ENCODE peak calls at places on chromosomes 7 and 10, in eight cellular contexts. P is stomach, W is spleen, Y is suprapubic skin, F is GM23338, I is esophagus muscularis mucosa, V is HepG2, O is GM12891. H is an unnamed sample.

GRCh38 chr10:122487231-122487765 is 25.9 kb downstream of the HTRA1 start:
- DNase-seq in I (no peak), F (no peak), P (no peak), Y (no peak), W (peak; percentile 53), V (no peak), O (no peak), H (no peak)

GRCh38 chr10:3043512-3044368 is 23.6 kb upstream of the PFKP start:
- DNase-seq in Y (no peak), I (no peak), P (peak; percentile 69), V (peak; percentile 69), O (peak; percentile 58), W (no peak), F (peak; percentile 86), H (no peak)

GRCh38 chr10:124999433-125000365 is 57.8 kb downstream of the ZRANB1 start:
- DNase-seq in F (no peak), I (no peak), Y (peak; percentile 80), O (peak; percentile 7), P (peak; percentile 25), V (no peak), W (peak; percentile 60), H (no peak)

GRCh38 chr7:140639366-140640053 is 1.1 kb downstream of the DENND2A start:
- DNase-seq in F (peak; percentile 51), V (no peak), P (no peak), I (no peak), O (no peak), Y (no peak), W (peak; percentile 62), H (no peak)

GRCh38 chr10:80487791-80488538 is 33.9 kb downstream of the TSPAN14 start:
- DNase-seq in F (no peak), I (no peak), O (no peak), Y (no peak), W (peak; percentile 93), V (no peak), P (peak; percentile 39), H (no peak)

GRCh38 chr10:43250925-43251663 is 15.8 kb downstream of the RASGEF1A start:
- DNase-seq in P (peak; percentile 21), F (no peak), Y (peak; percentile 74), V (no peak), O (no peak), W (peak; percentile 58), I (no peak), H (no peak)

GRCh38 chr10:44183667-44184632 is 200.9 kb downstream of the CXCL12 start:
- DNase-seq in P (no peak), F (no peak), W (no peak), O (no peak), V (no peak), I (peak; percentile 60), Y (no peak), H (no peak)

GRCh38 chr7:148664319-148664718 is 34.4 kb upstream of the CUL1 start:
- DNase-seq in V (no peak), W (no peak), I (no peak), Y (no peak), O (no peak), P (no peak), F (no peak), H (no peak)

GRCh38 chr7:111159426-111159825 is 68.5 kb downstream of the LRRN3 start:
- DNase-seq in W (no peak), O (no peak), F (no peak), Y (no peak), P (no peak), I (no peak), V (no peak), H (no peak)

GRCh38 chr7:130732980-130733865 is 784 bp downstream of the KLF14 start:
- DNase-seq in I (no peak), F (peak; percentile 68), P (peak; percentile 33), W (peak; percentile 90), V (no peak), Y (no peak), O (no peak), H (no peak)

GRCh38 chr10:6269953-6270867 is 67.5 kb downstream of the PFKFB3 start:
- DNase-seq in V (no peak), P (peak; percentile 38), I (no peak), O (peak; percentile 36), W (peak; percentile 84), Y (no peak), F (no peak), H (no peak)

GRCh38 chr7:28539289-28539981 is 127.1 kb downstream of the CREB5 start:
- DNase-seq in P (no peak), O (peak; percentile 13), I (no peak), V (no peak), W (no peak), Y (no peak), F (no peak), H (no peak)

DNA sequence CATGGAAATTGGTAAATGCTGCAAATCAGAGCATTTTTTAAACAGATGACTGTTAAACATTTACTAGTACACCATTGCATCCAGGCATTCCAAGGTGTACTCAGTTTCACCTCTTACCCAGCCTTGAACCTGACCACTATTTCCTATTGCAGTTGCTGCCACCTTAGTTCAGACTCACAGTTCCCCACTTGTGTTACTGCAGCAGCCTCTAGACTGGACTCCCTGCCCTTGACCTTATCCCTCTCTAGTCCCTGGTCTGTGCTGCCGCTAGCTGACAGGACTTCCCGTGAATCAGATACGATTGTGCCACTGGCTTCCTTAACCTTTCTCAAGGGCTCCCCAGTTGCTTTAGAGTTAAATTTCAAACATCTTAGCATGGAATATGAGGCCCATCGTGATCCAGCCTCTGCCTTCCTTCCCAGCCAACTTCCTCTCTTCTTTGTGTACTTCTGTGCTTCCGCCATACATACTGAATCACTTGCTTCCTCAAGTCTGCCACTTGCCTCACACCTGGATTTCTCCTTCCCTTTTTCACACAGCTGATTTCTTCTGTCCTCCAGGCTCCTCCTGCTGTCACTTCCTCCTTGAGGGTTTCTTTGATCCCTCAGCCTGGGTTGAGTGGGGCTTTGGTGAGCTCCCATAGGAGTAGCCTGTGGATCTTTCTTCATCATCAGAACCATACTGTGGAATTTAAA is 118.7 kb upstream of the GJD4 start:
- DNase-seq in F (no peak), I (no peak), O (no peak), Y (no peak), V (no peak), W (no peak), P (no peak), H (no peak)
- TF ChIP-seq POLR2AphosphoS5 in F (no peak), I (peak; percentile 11), O (no peak), Y (no peak), V (no peak), W (peak; percentile 59), P (no peak), H (no peak)

DNA sequence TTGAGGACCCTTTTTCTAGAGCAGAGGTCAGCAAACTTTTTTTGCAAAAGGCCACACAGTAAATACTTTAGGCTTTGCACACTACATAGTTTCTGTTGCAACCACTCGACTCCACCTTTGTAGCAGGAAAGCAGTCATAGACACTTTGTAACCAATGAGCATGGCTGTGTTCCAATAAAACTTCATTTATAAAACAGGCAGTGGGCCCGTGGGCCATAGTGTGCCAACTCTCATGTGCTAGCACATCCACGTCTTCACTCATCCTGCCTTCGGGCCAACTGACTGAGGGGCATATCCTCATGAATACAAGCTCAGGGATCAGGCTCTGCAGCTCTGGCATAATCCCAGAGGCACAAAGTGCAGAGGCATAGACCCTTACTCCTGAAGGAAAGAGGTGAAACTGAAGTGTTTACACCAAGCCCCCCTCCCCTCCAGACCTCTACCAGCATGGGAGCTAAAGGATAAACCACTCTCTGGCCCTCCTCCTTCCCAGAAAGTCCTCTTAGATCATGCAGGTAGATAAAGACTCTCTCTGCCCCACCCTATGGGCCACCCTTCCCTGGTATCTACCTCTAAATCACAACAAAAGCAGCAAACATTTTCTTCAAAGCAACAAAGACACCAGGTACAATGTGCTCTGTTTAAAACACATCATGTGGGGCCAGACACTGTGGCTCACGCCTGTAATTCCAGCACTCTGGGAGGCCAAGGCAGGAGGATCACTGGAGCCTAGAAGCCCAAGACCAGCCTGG is 71.0 kb downstream of the DLG5 start:
- DNase-seq in O (no peak), F (no peak), V (no peak), P (no peak), I (no peak), W (peak; percentile 27), Y (no peak), H (no peak)
- TF ChIP-seq POLR2AphosphoS5 in O (no peak), F (no peak), V (no peak), P (no peak), I (no peak), W (no peak), Y (no peak), H (no peak)

DNA sequence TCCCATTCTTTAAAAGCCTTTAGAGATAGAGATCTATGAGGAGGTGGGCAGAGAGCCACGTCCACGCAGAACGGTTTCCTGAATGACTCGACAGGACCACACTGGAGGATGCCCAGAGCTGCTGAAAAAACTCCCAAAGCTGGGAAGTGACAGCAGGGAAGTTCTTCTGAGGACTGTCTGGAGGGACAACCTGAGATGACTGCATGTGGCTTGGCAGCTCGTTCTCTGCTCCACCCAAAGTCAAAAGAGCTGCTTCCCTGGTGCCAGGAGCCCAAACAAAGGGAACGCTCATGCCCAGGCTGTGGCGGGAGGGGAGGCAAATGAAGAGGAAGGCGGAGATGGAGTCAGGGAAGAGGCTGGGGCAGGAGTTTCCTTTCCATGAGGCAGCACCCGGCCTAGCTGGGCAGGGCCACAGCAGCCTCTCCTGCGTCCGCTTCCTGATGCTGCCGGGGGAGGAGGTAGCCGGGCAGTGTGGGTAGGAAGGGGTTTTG is 95.4 kb downstream of the CCDC3 start:
- DNase-seq in P (no peak), V (no peak), O (no peak), I (no peak), W (no peak), Y (no peak), F (no peak), H (no peak)
- TF ChIP-seq POLR2AphosphoS5 in P (no peak), V (no peak), O (no peak), I (peak; percentile 12), W (no peak), Y (no peak), F (no peak), H (peak; percentile 16)

GRCh38 chr7:37336259-37336658 is 112.4 kb downstream of the ELMO1 start:
- DNase-seq in Y (no peak), W (no peak), I (no peak), V (no peak), F (no peak), O (no peak), P (no peak), H (no peak)
- TF ChIP-seq POLR2AphosphoS5 in Y (no peak), W (peak; percentile 63), I (no peak), V (no peak), F (no peak), O (no peak), P (no peak), H (no peak)

DNA sequence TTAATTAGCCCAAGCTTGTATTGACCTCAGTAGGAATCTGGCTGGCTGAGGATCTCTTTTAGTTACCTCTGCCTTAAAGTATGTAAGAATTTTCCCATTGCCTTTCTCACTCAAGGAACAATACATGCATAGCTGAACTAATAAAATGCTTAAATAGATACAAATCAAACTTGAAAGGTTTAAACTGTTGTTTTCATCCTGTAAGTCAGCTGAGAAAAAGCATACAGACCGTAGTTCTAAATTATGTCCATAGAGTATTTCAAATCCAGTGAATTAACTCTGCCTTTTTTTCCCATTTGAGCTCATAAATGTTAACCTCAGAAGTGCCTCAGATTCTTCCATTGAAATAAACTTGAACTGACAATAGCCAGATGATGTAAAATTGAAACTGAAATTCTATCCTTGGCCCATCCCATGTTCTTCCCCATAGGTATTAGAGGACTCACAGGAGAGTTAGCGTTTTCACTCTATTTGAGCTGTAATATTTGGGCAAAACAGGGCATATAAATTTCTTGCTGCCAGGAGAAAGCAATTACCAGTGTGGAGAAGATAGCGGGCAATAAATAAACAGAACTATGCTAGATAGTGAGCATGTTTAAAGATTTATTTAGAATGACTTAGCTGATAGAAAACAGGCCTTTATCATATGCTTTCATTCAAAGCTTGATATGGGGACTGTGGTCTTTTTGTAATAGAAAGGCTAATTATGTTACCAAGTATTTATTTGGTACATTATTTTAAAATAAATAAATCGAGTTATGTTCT is 163.7 kb downstream of the WNT2 start:
- DNase-seq in V (no peak), W (no peak), F (no peak), I (no peak), Y (no peak), O (no peak), P (no peak), H (no peak)
- TF ChIP-seq POLR2AphosphoS5 in V (no peak), W (no peak), F (no peak), I (no peak), Y (no peak), O (no peak), P (no peak), H (no peak)

H was measured in breast epithelium.